ENCODE peak calls at places on chromosomes 5 and 9, in five cellular contexts. B is Panc1, I is stomach, L is Calu3, N is WTC11. P is an unnamed sample.
A peak's percentile ranks its signal among the peaks of the same experiment; 100 is the strongest.

GRCh38 chr5:136174021-136174659 is 18.8 kb downstream of the SMIM32 start:
- DNase-seq in B (peak; percentile 47), I (no peak), L (no peak), N (no peak), P (no peak)

GRCh38 chr5:96254980-96255681 is 177.9 kb downstream of the PCSK1 start:
- DNase-seq in B (peak; percentile 73), I (peak; percentile 31), L (peak; percentile 67), N (no peak), P (no peak)

GRCh38 chr9:76817489-76817888 is 53.3 kb downstream of the PCA3 start:
- DNase-seq in B (no peak), I (no peak), L (no peak), N (no peak), P (no peak)

GRCh38 chr5:35066260-35066795 is 18.6 kb upstream of the AGXT2 start:
- DNase-seq in B (no peak), I (no peak), L (no peak), N (no peak), P (no peak)

GRCh38 chr5:142012186-142012785 is 541 bp downstream of the GNPDA1 start:
- DNase-seq in B (no peak), I (peak; percentile 43), L (peak; percentile 70), N (peak; percentile 82), P (peak; percentile 86)

GRCh38 chr5:93072831-93073459 is 508.1 kb downstream of the NR2F1-AS1 start:
- DNase-seq in B (no peak), I (no peak), L (no peak), N (no peak), P (no peak)

GRCh38 chr9:113484258-113484730 is 20.8 kb downstream of the RGS3 start:
- DNase-seq in B (no peak), I (peak; percentile 84), L (no peak), N (no peak), P (no peak)

GRCh38 chr9:133683494-133684460 is 47.6 kb downstream of the DBH start:
- DNase-seq in B (no peak), I (no peak), L (no peak), N (no peak), P (peak; percentile 93)

GRCh38 chr5:167064199-167064811 is 1227.1 kb upstream of the WWC1 start:
- DNase-seq in B (no peak), I (no peak), L (no peak), N (no peak), P (no peak)

DNA sequence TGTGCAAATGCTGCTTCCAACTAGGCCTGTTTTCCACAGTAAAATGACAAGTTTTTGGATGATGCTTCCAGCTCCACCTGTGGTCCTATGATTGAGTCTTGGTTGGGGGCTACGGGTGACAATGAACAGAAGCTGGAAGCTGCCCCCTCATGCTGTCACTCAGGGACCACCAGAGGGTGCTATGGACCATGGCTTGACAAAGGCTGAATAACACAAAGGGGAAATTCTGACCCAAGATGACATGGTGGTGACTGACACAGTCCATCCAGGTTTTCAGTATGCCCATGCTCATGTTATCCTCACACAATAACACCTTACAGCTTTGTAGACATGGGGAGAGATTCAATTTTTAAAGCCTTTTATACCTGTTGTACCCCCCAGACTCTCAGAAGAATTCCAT is 23.9 kb upstream of the SAP30L start:
- DNase-seq in B (no peak), I (no peak), L (peak; percentile 32), N (peak; percentile 65), P (peak; percentile 58)
- TF ChIP-seq CTCF in B (peak; percentile 69), I (no peak), L (peak; percentile 43), N (peak; percentile 48), P (no peak)

GRCh38 chr5:154755361-154756202 is at the start of gene LARP1:
- DNase-seq in B (no peak), I (peak; percentile 51), L (peak; percentile 55), N (no peak), P (peak; percentile 36)

GRCh38 chr5:154753792-154754191 is 1.4 kb upstream of the LARP1 start:
- DNase-seq in B (no peak), I (peak; percentile 71), L (peak; percentile 12), N (no peak), P (no peak)

GRCh38 chr5:154756871-154757646 is 1.9 kb downstream of the LARP1 start:
- DNase-seq in B (no peak), I (peak; percentile 48), L (peak; percentile 51), N (peak; percentile 41), P (peak; percentile 72)

GRCh38 chr5:154756203-154756870 is 1.2 kb downstream of the LARP1 start:
- DNase-seq in B (no peak), I (peak; percentile 50), L (peak; percentile 72), N (no peak), P (peak; percentile 52)

DNA sequence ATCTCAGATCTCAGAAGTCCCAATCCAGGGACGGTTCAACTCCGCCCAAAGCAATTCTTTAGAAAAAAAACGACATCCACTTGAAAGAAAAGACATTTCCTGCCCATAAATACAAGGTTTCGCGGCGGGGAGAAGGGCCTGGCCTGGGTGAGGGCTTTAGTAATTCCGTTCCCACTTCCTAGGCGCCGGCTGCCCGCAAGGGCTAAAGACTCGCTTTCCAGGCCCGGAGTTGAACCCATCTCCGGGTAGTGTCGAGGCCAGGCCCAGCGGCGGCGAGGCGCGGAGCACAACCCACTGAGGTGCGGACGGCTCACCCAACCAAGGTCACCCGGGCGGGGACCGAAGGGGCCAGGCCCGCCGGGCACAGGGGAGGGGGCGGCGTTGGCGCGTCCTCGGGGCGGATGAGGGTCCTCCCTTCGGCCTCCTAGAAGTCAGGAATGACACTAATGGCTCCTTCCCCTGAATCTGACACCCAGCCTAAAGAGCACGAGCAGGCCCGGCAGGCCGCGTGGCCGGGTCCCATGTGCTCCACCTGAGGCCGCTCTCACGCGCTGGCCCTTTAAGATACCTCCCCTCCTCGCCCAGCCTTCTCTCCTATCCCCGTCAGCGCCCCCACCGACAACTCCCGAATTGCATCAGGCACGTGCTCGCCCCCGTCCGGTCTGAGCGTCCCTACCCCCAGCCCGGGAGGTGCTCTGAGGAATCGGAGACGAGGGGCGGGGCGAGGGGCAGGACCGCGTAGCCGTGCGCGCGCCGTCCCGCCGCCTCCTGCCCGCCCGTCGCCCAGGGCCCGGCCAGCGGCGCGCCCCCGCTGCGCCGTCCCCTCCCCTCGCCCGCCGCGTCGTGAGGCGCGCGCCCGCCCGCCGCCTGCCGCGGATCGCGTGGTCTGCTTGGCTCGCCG is 467 bp upstream of the LARP1 start:
- DNase-seq in B (peak; percentile 90), I (peak; percentile 99), L (peak; percentile 100), N (peak; percentile 100), P (peak; percentile 100)
- TF ChIP-seq CTCF in B (peak; percentile 67), I (peak; percentile 61), L (peak; percentile 59), N (no peak), P (peak; percentile 32)

DNA sequence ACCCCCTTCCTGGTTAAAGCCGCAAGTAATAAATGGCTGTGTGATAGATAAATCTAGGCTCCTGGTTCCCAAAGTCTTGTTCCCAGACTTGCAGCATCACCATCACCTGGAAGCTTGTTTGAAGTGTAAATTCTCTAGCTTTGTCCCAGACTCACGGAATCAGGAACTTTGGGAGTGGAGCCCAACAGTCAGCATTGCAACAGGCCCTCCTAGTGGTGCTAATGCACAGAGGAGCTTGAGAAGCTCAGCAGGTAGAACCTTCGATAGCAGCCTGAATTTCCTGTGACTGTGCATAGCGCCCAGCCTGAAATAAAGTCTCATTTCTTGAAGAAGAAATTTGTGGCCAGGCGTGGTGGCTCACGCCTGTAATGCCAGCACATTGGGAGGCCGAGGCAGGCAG is 30.3 kb upstream of the MELK start:
- DNase-seq in B (no peak), I (no peak), L (no peak), N (peak; percentile 36), P (no peak)
- TF ChIP-seq CTCF in B (no peak), I (no peak), L (no peak), N (no peak), P (no peak)

DNA sequence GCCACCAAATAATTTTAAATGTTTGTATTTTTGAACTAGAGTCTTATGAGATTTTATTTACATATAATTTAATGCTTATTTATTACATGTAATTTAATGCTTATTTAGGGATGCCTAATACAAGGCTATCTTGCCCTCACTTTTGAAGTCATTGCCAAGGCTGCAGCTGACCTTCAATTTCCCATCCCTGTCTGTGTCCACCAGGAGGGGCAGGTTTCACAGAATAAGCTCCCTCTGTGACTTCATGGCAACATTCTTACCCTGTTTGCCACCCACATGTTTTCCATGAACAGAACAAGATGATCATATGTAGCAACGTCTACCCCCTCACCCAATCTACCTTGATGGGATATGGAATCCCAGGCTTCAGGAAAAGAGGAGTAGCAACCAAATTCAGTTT is 27.0 kb downstream of the C5 start:
- DNase-seq in B (no peak), I (no peak), L (peak; percentile 33), N (no peak), P (no peak)
- TF ChIP-seq CTCF in B (peak; percentile 18), I (no peak), L (no peak), N (no peak), P (no peak)

GRCh38 chr5:68352166-68352565 is 136.6 kb downstream of the PIK3R1 start:
- DNase-seq in B (no peak), I (no peak), L (no peak), N (no peak), P (no peak)

GRCh38 chr5:68353624-68354023 is 138.1 kb downstream of the PIK3R1 start:
- DNase-seq in B (no peak), I (no peak), L (no peak), N (no peak), P (no peak)

GRCh38 chr5:68356623-68357022 is 141.1 kb downstream of the PIK3R1 start:
- DNase-seq in B (no peak), I (no peak), L (no peak), N (no peak), P (no peak)

GRCh38 chr5:68356216-68356615 is 140.7 kb downstream of the PIK3R1 start:
- DNase-seq in B (no peak), I (no peak), L (no peak), N (no peak), P (no peak)

DNA sequence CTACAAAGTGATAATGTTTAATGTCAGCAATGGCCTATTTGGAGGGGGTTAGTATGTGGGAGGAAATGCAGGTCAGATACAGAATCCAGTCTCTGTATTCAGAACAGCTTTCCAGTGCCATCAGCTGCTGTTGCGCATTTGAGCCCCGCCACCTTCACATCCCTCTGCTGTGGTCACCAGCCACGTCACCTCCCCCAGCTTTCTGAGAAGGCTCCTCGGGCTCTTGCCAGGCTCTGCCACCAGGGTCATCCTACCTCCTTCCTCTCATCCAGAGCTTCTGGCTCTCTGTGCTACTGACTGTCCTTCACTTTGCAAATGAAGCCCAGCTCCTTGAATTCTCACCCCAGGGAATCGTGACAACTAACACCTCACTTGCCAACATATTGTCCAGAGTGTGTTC is 138.8 kb downstream of the PIK3R1 start:
- DNase-seq in B (no peak), I (no peak), L (no peak), N (no peak), P (peak; percentile 13)
- TF ChIP-seq CTCF in B (no peak), I (no peak), L (no peak), N (no peak), P (no peak)

DNA sequence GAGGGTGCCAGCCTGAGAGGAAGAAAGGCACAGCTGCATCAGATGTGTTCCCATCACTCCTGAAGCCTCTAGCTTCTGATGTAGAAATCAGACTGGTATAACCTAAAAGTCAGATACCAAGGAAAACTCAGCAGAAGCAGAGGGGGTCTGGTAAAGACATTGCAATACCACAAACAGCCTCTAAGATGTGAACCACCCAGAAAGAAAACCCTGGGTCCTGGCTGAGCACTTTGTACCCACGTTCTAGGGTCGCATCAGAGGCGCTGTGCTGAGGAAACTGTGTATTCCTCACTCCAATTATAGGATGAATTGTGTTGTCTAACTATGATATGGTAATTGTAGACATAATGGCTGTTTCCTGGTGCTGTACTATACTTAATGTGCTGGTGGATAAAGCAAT is 275.6 kb downstream of the IRX2 start:
- DNase-seq in B (no peak), I (no peak), L (no peak), N (no peak), P (no peak)
- TF ChIP-seq CTCF in B (no peak), I (no peak), L (no peak), N (no peak), P (no peak)

P was measured in activated CD8-positive, alpha-beta T cell treated with anti-CD3 and anti-CD28 coated beads for 36 hours.